ENCODE peak calls at places on chromosome 9, in ten cellular contexts. E, J, Q, H, K, I, R, S, M and G are unnamed samples.

GRCh38 chr9:107389617-107390071 is 99.9 kb downstream of the KLF4 start:
- DNase-seq in Q (peak), R (peak), H (peak), I (peak), S (peak), M (no peak), E (no peak), J (no peak), K (peak), G (peak)

GRCh38 chr9:96441798-96442445 is 8.0 kb upstream of the HABP4 start:
- DNase-seq in J (no peak), E (no peak), H (no peak), M (no peak), Q (no peak), K (peak), S (peak), R (no peak), I (peak), G (no peak)

GRCh38 chr9:114053246-114054005 is 24.7 kb downstream of the AMBP start:
- DNase-seq in M (no peak), S (no peak), E (no peak), J (no peak), K (no peak), R (no peak), Q (no peak), I (peak), H (no peak), G (no peak)

GRCh38 chr9:109440797-109441287 is 57.3 kb downstream of the PTPN3 start:
- DNase-seq in R (no peak), H (no peak), K (peak), E (peak), Q (peak), J (peak), S (peak), M (peak), I (peak), G (no peak)

GRCh38 chr9:124420991-124421543 is 5.8 kb upstream of the PSMB7 start:
- DNase-seq in H (no peak), K (no peak), Q (no peak), E (no peak), R (no peak), J (no peak), S (peak), I (no peak), M (no peak), G (no peak)

GRCh38 chr9:75855509-75855908 is 35.0 kb upstream of the PCSK5 start:
- DNase-seq in J (no peak), H (no peak), K (peak), I (peak), E (no peak), M (peak), S (peak), R (no peak), Q (no peak), G (no peak)

GRCh38 chr9:137464291-137464999 is 5.3 kb upstream of the NSMF start:
- DNase-seq in Q (no peak), E (no peak), M (no peak), H (peak), J (no peak), K (no peak), S (no peak), I (no peak), R (peak), G (no peak)

GRCh38 chr9:108434502-108434901 is 421.3 kb downstream of the ACTL7B start:
- DNase-seq in Q (no peak), M (no peak), I (no peak), K (no peak), H (no peak), R (no peak), J (peak), E (no peak), S (no peak), G (no peak)

GRCh38 chr9:29211681-29212589 is 1638.7 kb upstream of the C9orf72 start:
- DNase-seq in E (no peak), K (no peak), Q (no peak), H (peak), J (no peak), I (peak), R (peak), M (peak), S (peak), G (no peak)

GRCh38 chr9:87035868-87036267 is 88.6 kb upstream of the GAS1 start:
- DNase-seq in S (no peak), Q (no peak), K (no peak), R (no peak), H (no peak), E (no peak), I (no peak), M (no peak), J (no peak), G (no peak)

GRCh38 chr9:3006917-3007316 is 163.0 kb upstream of the PUM3 start:
- DNase-seq in Q (no peak), R (no peak), K (no peak), H (no peak), E (no peak), I (no peak), S (no peak), M (no peak), J (no peak), G (no peak)

GRCh38 chr9:108950168-108950567 is 16.0 kb downstream of the ABITRAM start:
- DNase-seq in M (no peak), E (no peak), S (no peak), Q (no peak), R (no peak), I (no peak), J (no peak), H (no peak), K (no peak), G (no peak)

GRCh38 chr9:130549093-130549735 is 30.2 kb upstream of the FUBP3 start:
- DNase-seq in H (no peak), S (no peak), J (no peak), M (no peak), E (no peak), Q (no peak), R (no peak), I (peak), K (peak), G (no peak)

GRCh38 chr9:87950296-87950695 is 24.0 kb downstream of the CDK20 start:
- DNase-seq in I (no peak), J (no peak), S (no peak), Q (no peak), H (no peak), M (no peak), R (no peak), E (no peak), K (peak), G (no peak)

GRCh38 chr9:88998911-88999310 is 7.6 kb downstream of the S1PR3 start:
- DNase-seq in M (no peak), J (peak), H (peak), R (peak), Q (peak), E (peak), I (no peak), K (no peak), S (peak), G (no peak)

GRCh38 chr9:92725726-92726125 is 38.9 kb downstream of the BICD2 start:
- DNase-seq in E (no peak), K (no peak), S (no peak), I (no peak), M (no peak), J (no peak), Q (no peak), R (no peak), H (no peak), G (no peak)

GRCh38 chr9:9998491-9999287 is 614.1 kb downstream of the PTPRD start:
- DNase-seq in M (peak), E (no peak), S (no peak), Q (no peak), H (no peak), I (no peak), R (no peak), J (no peak), K (peak), G (no peak)

GRCh38 chr9:130484362-130485072 is 39.8 kb downstream of the ASS1 start:
- DNase-seq in J (no peak), E (no peak), Q (no peak), I (no peak), R (no peak), S (no peak), H (no peak), M (no peak), K (no peak), G (no peak)

GRCh38 chr9:127654619-127655018 is 42.5 kb downstream of the STXBP1 start:
- DNase-seq in E (no peak), K (no peak), R (no peak), M (no peak), Q (no peak), H (no peak), S (peak), J (peak), I (no peak), G (no peak)

GRCh38 chr9:87850405-87850804 is 32.3 kb upstream of the SPATA31E1 start:
- DNase-seq in S (peak), Q (no peak), K (peak), R (no peak), H (no peak), M (no peak), J (peak), E (no peak), I (no peak), G (no peak)

GRCh38 chr9:104740596-104740995 is 6.9 kb upstream of the NIPSNAP3A start:
- DNase-seq in J (peak), E (no peak), M (no peak), I (no peak), K (peak), Q (no peak), H (no peak), R (no peak), S (peak), G (no peak)

GRCh38 chr9:109113892-109114609 is 5.7 kb downstream of the TMEM245 start:
- DNase-seq in R (no peak), M (no peak), Q (no peak), K (no peak), H (no peak), I (no peak), J (no peak), E (no peak), S (no peak), G (no peak)

GRCh38 chr9:131791532-131792254 is 51.8 kb upstream of the RAPGEF1 start:
- DNase-seq in K (no peak), M (no peak), I (no peak), S (no peak), H (no peak), R (peak), Q (no peak), J (no peak), E (no peak), G (no peak)

GRCh38 chr9:33923079-33923478 is 106.1 kb downstream of the UBE2R2 start:
- DNase-seq in I (no peak), H (no peak), Q (no peak), E (no peak), J (no peak), M (no peak), R (no peak), K (no peak), S (no peak), G (no peak)

GRCh38 chr9:83312543-83312942 is 225.7 kb downstream of the FRMD3 start:
- DNase-seq in H (no peak), K (no peak), M (no peak), R (no peak), I (no peak), J (no peak), E (no peak), Q (no peak), S (no peak), G (no peak)

GRCh38 chr9:12847591-12847990 is 72.8 kb downstream of the LURAP1L start:
- DNase-seq in R (no peak), H (no peak), E (no peak), I (peak), M (no peak), K (no peak), Q (no peak), J (no peak), S (no peak), G (no peak)

GRCh38 chr9:77651203-77651602 is 3.1 kb upstream of the GNA14 start:
- DNase-seq in H (no peak), K (no peak), J (no peak), Q (no peak), I (no peak), E (no peak), R (no peak), M (no peak), S (no peak), G (no peak)

GRCh38 chr9:33742519-33742918 is 52.8 kb upstream of the PRSS3 start:
- DNase-seq in M (no peak), R (no peak), I (peak), Q (no peak), J (no peak), S (no peak), H (no peak), K (peak), E (no peak), G (no peak)

GRCh38 chr9:125932012-125932411 is 184.8 kb downstream of the PBX3 start:
- DNase-seq in K (peak), S (peak), Q (peak), J (peak), E (peak), M (no peak), H (no peak), R (no peak), I (no peak), G (no peak)

GRCh38 chr9:109186857-109187256 is 19.8 kb upstream of the FRRS1L start:
- DNase-seq in H (no peak), J (no peak), S (no peak), K (no peak), I (no peak), R (no peak), Q (no peak), M (no peak), E (no peak), G (no peak)

GRCh38 chr9:137305060-137305787 is 3.2 kb upstream of the NRARP start:
- DNase-seq in R (peak), M (peak), K (no peak), E (no peak), J (peak), H (peak), S (no peak), Q (no peak), I (peak), G (no peak)

GRCh38 chr9:76828462-76828861 is 64.2 kb downstream of the PCA3 start:
- DNase-seq in S (no peak), M (no peak), E (no peak), I (no peak), K (no peak), J (no peak), H (no peak), R (no peak), Q (no peak), G (no peak)

GRCh38 chr9:136051568-136052432 is 43.3 kb downstream of the NACC2 start:
- DNase-seq in S (peak), E (peak), Q (no peak), R (peak), I (peak), H (no peak), M (peak), K (peak), J (peak), G (peak)

GRCh38 chr9:136539427-136540412 is 6.1 kb downstream of the NOTCH1 start:
- DNase-seq in S (peak), Q (peak), J (peak), I (peak), K (peak), E (peak), H (peak), M (no peak), R (peak), G (peak)

GRCh38 chr9:12958279-12958678 is 183.5 kb downstream of the LURAP1L start:
- DNase-seq in J (no peak), I (no peak), Q (no peak), K (no peak), H (no peak), S (no peak), M (no peak), R (no peak), E (no peak), G (no peak)

GRCh38 chr9:111992523-111992922 is 95.9 kb downstream of the UGCG start:
- DNase-seq in J (peak), M (no peak), R (no peak), H (no peak), K (peak), Q (no peak), E (no peak), S (peak), I (no peak), G (no peak)

GRCh38 chr9:35980289-35981011 is 22.5 kb upstream of the OR2S2 start:
- DNase-seq in H (no peak), S (no peak), E (no peak), Q (no peak), J (no peak), R (no peak), K (no peak), M (no peak), I (no peak), G (no peak)

GRCh38 chr9:126633881-126634558 is 20.3 kb downstream of the LMX1B start:
- DNase-seq in E (no peak), R (no peak), M (no peak), S (no peak), H (no peak), J (no peak), Q (no peak), K (no peak), I (no peak), G (no peak)

GRCh38 chr9:134186471-134187109 is 22.2 kb upstream of the RNU6ATAC start:
- DNase-seq in S (no peak), K (no peak), E (no peak), M (no peak), Q (peak), I (no peak), R (peak), H (peak), J (no peak), G (no peak)
- H3K4me3 ChIP-seq in S (no peak), K (no peak), E (no peak), M (no peak), Q (no peak), I (no peak), R (no peak), H (no peak), J (no peak), G (no peak)

GRCh38 chr9:120715331-120715924 is 1.2 kb upstream of the MEGF9 start:
- DNase-seq in Q (peak), J (peak), M (peak), I (no peak), S (peak), E (no peak), H (peak), K (no peak), R (peak), G (no peak)
- H3K4me3 ChIP-seq in Q (peak), J (peak), M (peak), I (no peak), S (no peak), E (peak), H (peak), K (no peak), R (no peak), G (peak)

DNA sequence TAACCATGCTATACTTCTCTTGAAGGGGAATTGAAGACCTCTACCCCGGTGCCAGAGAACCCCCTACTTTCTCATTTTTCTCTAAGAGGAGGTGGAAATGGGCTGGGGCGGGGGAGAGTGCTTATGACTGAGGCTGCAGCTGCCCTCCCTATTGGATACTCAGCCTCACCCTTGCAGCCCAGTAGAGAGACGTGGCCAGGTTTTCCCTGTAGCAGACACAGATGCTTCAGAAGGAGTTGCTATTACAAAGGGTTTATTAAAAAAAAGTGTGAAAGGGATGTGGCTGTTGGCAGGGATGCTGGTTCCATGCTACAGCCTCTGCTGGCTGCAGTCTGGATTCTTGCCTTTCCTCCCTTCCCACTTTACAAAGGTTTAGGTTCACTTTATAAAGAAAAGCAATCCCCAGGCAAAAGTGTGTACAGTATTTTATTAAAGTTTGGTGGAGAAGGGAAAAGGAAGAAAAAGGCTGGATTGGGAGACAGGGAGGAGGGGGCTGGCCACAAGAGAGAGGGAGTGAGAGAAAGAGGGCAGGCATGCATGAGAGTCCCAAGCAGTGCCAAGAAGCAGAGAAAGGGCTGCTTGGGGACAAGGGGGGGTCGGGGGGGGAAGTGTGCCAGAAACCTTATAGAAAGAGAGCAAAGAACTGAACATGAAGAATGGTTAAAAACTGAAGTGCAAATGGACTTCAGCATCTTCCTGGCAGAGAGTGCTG is 29.5 kb upstream of the NFIB start:
- DNase-seq in R (no peak), K (no peak), I (no peak), E (no peak), H (no peak), J (no peak), Q (no peak), S (no peak), M (no peak), G (no peak)
- H3K4me3 ChIP-seq in R (no peak), K (no peak), I (no peak), E (peak), H (peak), J (no peak), Q (peak), S (no peak), M (no peak), G (peak)

GRCh38 chr9:70696694-70697335 is 282.4 kb upstream of the KLF9 start:
- DNase-seq in E (no peak), J (no peak), S (no peak), H (no peak), M (peak), Q (no peak), R (no peak), K (no peak), I (no peak), G (no peak)
- H3K4me3 ChIP-seq in E (no peak), J (no peak), S (no peak), H (no peak), M (peak), Q (no peak), R (no peak), K (no peak), I (no peak), G (no peak)

DNA sequence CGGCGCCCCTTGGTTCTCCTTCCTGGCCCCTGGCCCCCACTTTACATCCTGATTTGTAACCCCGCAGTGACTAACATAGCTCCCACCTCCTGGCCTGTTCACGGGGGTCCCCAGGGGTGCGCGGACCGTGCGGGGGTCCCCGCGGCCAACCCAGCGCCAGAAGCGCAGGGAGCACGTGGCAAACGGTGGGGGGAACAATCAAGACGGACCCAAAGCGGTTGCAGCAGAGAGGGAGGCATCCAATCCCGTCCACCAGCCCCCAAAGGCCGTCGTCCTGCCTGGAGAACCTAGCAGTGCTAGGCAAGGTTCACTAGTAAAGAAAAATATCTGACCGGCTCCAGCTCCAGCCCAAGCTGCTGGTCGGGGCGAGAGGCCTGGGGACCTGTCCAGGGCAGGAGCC is 201.5 kb downstream of the AUH start:
- DNase-seq in M (no peak), J (no peak), E (no peak), S (no peak), H (no peak), K (no peak), I (no peak), Q (no peak), R (no peak), G (no peak)
- H3K4me3 ChIP-seq in M (no peak), J (no peak), E (peak), S (no peak), H (peak), K (no peak), I (no peak), Q (peak), R (no peak), G (no peak)

DNA sequence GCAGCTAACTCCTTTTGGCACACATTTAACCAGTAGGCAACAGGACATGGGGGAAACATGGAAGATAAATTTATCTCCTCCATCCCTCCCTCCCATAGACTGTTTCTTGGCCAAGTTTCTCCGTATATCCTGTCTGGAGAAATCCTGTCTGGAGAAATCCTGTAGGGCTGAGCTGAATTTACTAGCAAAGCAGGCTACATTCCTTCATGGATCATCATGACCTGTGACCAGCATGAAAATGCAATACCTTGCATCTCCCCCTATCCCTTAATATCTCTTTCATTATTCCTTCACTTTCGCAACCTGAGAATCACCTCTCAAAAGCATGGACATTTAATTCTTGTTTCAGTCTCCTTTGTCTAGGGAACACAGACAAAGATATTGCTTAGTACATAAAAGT is 379.1 kb downstream of the PSAT1 start:
- DNase-seq in K (no peak), I (no peak), E (no peak), M (no peak), S (peak), Q (no peak), R (no peak), H (no peak), J (peak), G (no peak)
- H3K4me3 ChIP-seq in K (no peak), I (no peak), E (no peak), M (no peak), S (no peak), Q (no peak), R (no peak), H (no peak), J (no peak), G (no peak)

GRCh38 chr9:128921881-128922763 is 1.3 kb downstream of the PHYHD1 start:
- DNase-seq in M (peak), Q (peak), E (no peak), I (no peak), S (peak), K (no peak), H (peak), J (no peak), R (peak), G (peak)
- H3K4me3 ChIP-seq in M (peak), Q (peak), E (peak), I (peak), S (peak), K (no peak), H (peak), J (peak), R (peak), G (peak)